ENCODE peak calls at places on chromosomes 3 and 15, in four cellular contexts. One of them, this sample, is unnamed.

GRCh38 chr3:52216585-52217408 is 8.6 kb downstream of the TLR9 start:
- DNase-seq in neural progenitor cell: no peak
- DNase-seq in pancreas: peak; percentile 94
- DNase-seq in EL: peak; percentile 64
- DNase-seq in this sample: peak; percentile 40

GRCh38 chr3:79872483-79872882 is 104.7 kb upstream of the ROBO1 start:
- DNase-seq in EL: no peak
- DNase-seq in pancreas: no peak
- DNase-seq in neural progenitor cell: no peak
- DNase-seq in this sample: no peak

GRCh38 chr15:45919806-45920205 is 285.0 kb downstream of the SQOR start:
- DNase-seq in neural progenitor cell: no peak
- DNase-seq in EL: peak; percentile 70
- DNase-seq in pancreas: no peak
- DNase-seq in this sample: no peak

GRCh38 chr3:175070946-175071345 is 211.8 kb downstream of the NAALADL2 start:
- DNase-seq in EL: peak; percentile 3
- DNase-seq in neural progenitor cell: no peak
- DNase-seq in pancreas: no peak
- DNase-seq in this sample: no peak

GRCh38 chr15:75043509-75044257 is 20.3 kb downstream of the PPCDC start:
- DNase-seq in pancreas: peak; percentile 94
- DNase-seq in EL: peak; percentile 99
- DNase-seq in neural progenitor cell: no peak
- DNase-seq in this sample: no peak

GRCh38 chr3:188370081-188370830 is 216.3 kb downstream of the LPP start:
- DNase-seq in EL: no peak
- DNase-seq in pancreas: no peak
- DNase-seq in neural progenitor cell: no peak
- DNase-seq in this sample: no peak

GRCh38 chr3:123075359-123075758 is 8.5 kb downstream of the PDIA5 start:
- DNase-seq in EL: peak; percentile 23
- DNase-seq in neural progenitor cell: no peak
- DNase-seq in pancreas: no peak
- DNase-seq in this sample: no peak

GRCh38 chr15:36688310-36689102 is 109.1 kb downstream of the CDIN1 start:
- DNase-seq in pancreas: no peak
- DNase-seq in EL: peak; percentile 55
- DNase-seq in neural progenitor cell: no peak
- DNase-seq in this sample: no peak

GRCh38 chr15:43516185-43516584 is 1.2 kb upstream of the MAP1A start:
- DNase-seq in EL: peak; percentile 57
- DNase-seq in neural progenitor cell: no peak
- DNase-seq in pancreas: no peak
- DNase-seq in this sample: no peak

GRCh38 chr3:153614563-153614962 is 452.5 kb downstream of the RAP2B start:
- DNase-seq in EL: peak; percentile 52
- DNase-seq in neural progenitor cell: no peak
- DNase-seq in pancreas: no peak
- DNase-seq in this sample: no peak

GRCh38 chr15:31327674-31328424 is 1.2 kb downstream of the KLF13 start:
- DNase-seq in pancreas: peak; percentile 72
- DNase-seq in neural progenitor cell: peak; percentile 70
- DNase-seq in EL: peak; percentile 40
- DNase-seq in this sample: peak; percentile 47

GRCh38 chr15:67836955-67837354 is 2.9 kb downstream of the RNU6-1 start:
- DNase-seq in pancreas: no peak
- DNase-seq in EL: no peak
- DNase-seq in neural progenitor cell: no peak
- DNase-seq in this sample: no peak

GRCh38 chr3:78665776-78666457 is 1101.9 kb downstream of the ROBO1 start:
- DNase-seq in EL: no peak
- DNase-seq in neural progenitor cell: no peak
- DNase-seq in pancreas: no peak
- DNase-seq in this sample: no peak

GRCh38 chr3:29176501-29176900 is 104.4 kb upstream of the RBMS3 start:
- DNase-seq in EL: no peak
- DNase-seq in pancreas: no peak
- DNase-seq in neural progenitor cell: peak; percentile 70
- DNase-seq in this sample: no peak

GRCh38 chr3:61560452-61561373 is 658 bp upstream of the PTPRG start:
- DNase-seq in neural progenitor cell: peak; percentile 90
- DNase-seq in pancreas: peak; percentile 74
- DNase-seq in EL: peak; percentile 89
- DNase-seq in this sample: no peak

This sample was measured in activated T-cell treated with anti-CD3 and anti-CD28 coated beads for 24 hours.